ENCODE peak calls at places on chromosomes 1 and 21, in four cellular contexts. One of them, this sample, is unnamed.

GRCh38 chr1:228849011-228849541 is 113.8 kb downstream of the RHOU start:
- DNase-seq in SHP77: no peak
- DNase-seq in cardiac muscle cell: no peak
- DNase-seq in stimulated activated CD8-positive, alpha-beta memory T cell treated with anti-CD3 and anti-CD28 coated beads, Interleukin-4, amount 100 ng/mL, for 48 hours: no peak
- DNase-seq in this sample: no peak

GRCh38 chr1:7679873-7680790 is 91.0 kb upstream of the VAMP3 start:
- DNase-seq in stimulated activated CD8-positive, alpha-beta memory T cell treated with anti-CD3 and anti-CD28 coated beads, Interleukin-4, amount 100 ng/mL, for 48 hours: peak; percentile 54
- DNase-seq in cardiac muscle cell: peak; percentile 61
- DNase-seq in SHP77: peak; percentile 55
- DNase-seq in this sample: peak; percentile 74

GRCh38 chr1:221796700-221797099 is 54.8 kb upstream of the DUSP10 start:
- DNase-seq in SHP77: no peak
- DNase-seq in stimulated activated CD8-positive, alpha-beta memory T cell treated with anti-CD3 and anti-CD28 coated beads, Interleukin-4, amount 100 ng/mL, for 48 hours: no peak
- DNase-seq in cardiac muscle cell: no peak
- DNase-seq in this sample: peak; percentile 37

GRCh38 chr1:42784946-42785693 is at the start of gene TMEM269:
- DNase-seq in SHP77: no peak
- DNase-seq in stimulated activated CD8-positive, alpha-beta memory T cell treated with anti-CD3 and anti-CD28 coated beads, Interleukin-4, amount 100 ng/mL, for 48 hours: peak; percentile 59
- DNase-seq in cardiac muscle cell: peak; percentile 26
- DNase-seq in this sample: no peak

GRCh38 chr1:41716188-41717130 is 202.3 kb downstream of the HIVEP3 start:
- DNase-seq in stimulated activated CD8-positive, alpha-beta memory T cell treated with anti-CD3 and anti-CD28 coated beads, Interleukin-4, amount 100 ng/mL, for 48 hours: no peak
- DNase-seq in SHP77: peak; percentile 23
- DNase-seq in cardiac muscle cell: no peak
- DNase-seq in this sample: peak; percentile 42

GRCh38 chr1:82562448-82562847 is 761.7 kb downstream of the ADGRL2 start:
- DNase-seq in stimulated activated CD8-positive, alpha-beta memory T cell treated with anti-CD3 and anti-CD28 coated beads, Interleukin-4, amount 100 ng/mL, for 48 hours: no peak
- DNase-seq in cardiac muscle cell: no peak
- DNase-seq in SHP77: no peak
- DNase-seq in this sample: no peak

GRCh38 chr1:180507826-180508724 is 5.7 kb upstream of the ACBD6 start:
- DNase-seq in stimulated activated CD8-positive, alpha-beta memory T cell treated with anti-CD3 and anti-CD28 coated beads, Interleukin-4, amount 100 ng/mL, for 48 hours: no peak
- DNase-seq in SHP77: no peak
- DNase-seq in cardiac muscle cell: peak; percentile 28
- DNase-seq in this sample: peak; percentile 60

GRCh38 chr21:44702973-44703730 is 6.2 kb downstream of the KRTAP10-12 start:
- DNase-seq in stimulated activated CD8-positive, alpha-beta memory T cell treated with anti-CD3 and anti-CD28 coated beads, Interleukin-4, amount 100 ng/mL, for 48 hours: peak; percentile 10
- DNase-seq in SHP77: peak; percentile 65
- DNase-seq in cardiac muscle cell: no peak
- DNase-seq in this sample: no peak

This sample was measured in K562.